ENCODE peak calls at places on chromosomes 13 and 19, in six cellular contexts. One of them, this sample, is unnamed.
A peak's percentile ranks its signal among the peaks of the same experiment; 100 is the strongest.

GRCh38 chr19:17243854-17244617 is 1.7 kb downstream of the NR2F6 start:
- DNase-seq in esophagus squamous epithelium: no peak
- DNase-seq in uterus: peak; percentile 67
- DNase-seq in fibroblast of lung: no peak
- DNase-seq in heart right ventricle: peak; percentile 72
- DNase-seq in body of pancreas: peak; percentile 64
- DNase-seq in this sample: peak; percentile 76

GRCh38 chr13:69109891-69110525 is 997.6 kb upstream of the ATXN8OS start:
- DNase-seq in esophagus squamous epithelium: no peak
- DNase-seq in uterus: no peak
- DNase-seq in fibroblast of lung: no peak
- DNase-seq in heart right ventricle: no peak
- DNase-seq in body of pancreas: no peak
- DNase-seq in this sample: no peak

GRCh38 chr13:50123862-50124535 is 108.8 kb downstream of the KCNRG start:
- DNase-seq in esophagus squamous epithelium: peak; percentile 93
- DNase-seq in uterus: peak; percentile 72
- DNase-seq in fibroblast of lung: peak; percentile 89
- DNase-seq in heart right ventricle: peak; percentile 87
- DNase-seq in body of pancreas: peak; percentile 98
- DNase-seq in this sample: no peak

GRCh38 chr19:45346449-45346848 is 5.9 kb downstream of the KLC3 start:
- DNase-seq in esophagus squamous epithelium: no peak
- DNase-seq in uterus: no peak
- DNase-seq in fibroblast of lung: no peak
- DNase-seq in heart right ventricle: no peak
- DNase-seq in body of pancreas: no peak
- DNase-seq in this sample: no peak

GRCh38 chr19:35026418-35026817 is 3.9 kb upstream of the SCN1B start:
- DNase-seq in esophagus squamous epithelium: no peak
- DNase-seq in uterus: no peak
- DNase-seq in fibroblast of lung: no peak
- DNase-seq in heart right ventricle: no peak
- DNase-seq in body of pancreas: no peak
- DNase-seq in this sample: no peak

GRCh38 chr13:28609936-28610335 is 49.0 kb upstream of the POMP start:
- DNase-seq in esophagus squamous epithelium: no peak
- DNase-seq in uterus: no peak
- DNase-seq in fibroblast of lung: peak; percentile 48
- DNase-seq in heart right ventricle: no peak
- DNase-seq in body of pancreas: no peak
- DNase-seq in this sample: no peak

GRCh38 chr13:76764429-76764828 is 121.8 kb downstream of the KCTD12 start:
- DNase-seq in esophagus squamous epithelium: no peak
- DNase-seq in uterus: peak; percentile 32
- DNase-seq in fibroblast of lung: peak; percentile 10
- DNase-seq in heart right ventricle: peak; percentile 86
- DNase-seq in body of pancreas: peak; percentile 63
- DNase-seq in this sample: no peak

GRCh38 chr13:93146584-93147292 is 79.9 kb upstream of the GPC6 start:
- DNase-seq in esophagus squamous epithelium: no peak
- DNase-seq in uterus: no peak
- DNase-seq in fibroblast of lung: peak; percentile 96
- DNase-seq in heart right ventricle: no peak
- DNase-seq in body of pancreas: no peak
- DNase-seq in this sample: no peak

GRCh38 chr19:36745870-36746269 is 26.7 kb downstream of the ZNF850 start:
- DNase-seq in esophagus squamous epithelium: no peak
- DNase-seq in uterus: no peak
- DNase-seq in fibroblast of lung: no peak
- DNase-seq in heart right ventricle: no peak
- DNase-seq in body of pancreas: no peak
- DNase-seq in this sample: no peak

GRCh38 chr13:77028202-77028601 is 1.2 kb upstream of the FBXL3 start:
- DNase-seq in esophagus squamous epithelium: no peak
- DNase-seq in uterus: peak; percentile 63
- DNase-seq in fibroblast of lung: peak; percentile 49
- DNase-seq in heart right ventricle: peak; percentile 57
- DNase-seq in body of pancreas: no peak
- DNase-seq in this sample: no peak

GRCh38 chr13:101785858-101786257 is 333.4 kb downstream of the ITGBL1 start:
- DNase-seq in esophagus squamous epithelium: no peak
- DNase-seq in uterus: no peak
- DNase-seq in fibroblast of lung: peak; percentile 9
- DNase-seq in heart right ventricle: peak; percentile 21
- DNase-seq in body of pancreas: peak; percentile 8
- DNase-seq in this sample: peak; percentile 63

GRCh38 chr13:110714798-110715394 is 1.4 kb downstream of the ING1 start:
- DNase-seq in esophagus squamous epithelium: no peak
- DNase-seq in uterus: peak; percentile 68
- DNase-seq in fibroblast of lung: peak; percentile 41
- DNase-seq in heart right ventricle: peak; percentile 74
- DNase-seq in body of pancreas: peak; percentile 68
- DNase-seq in this sample: peak; percentile 58

GRCh38 chr19:2476451-2477140 is 669 bp downstream of the GADD45B start:
- DNase-seq in esophagus squamous epithelium: no peak
- DNase-seq in uterus: peak; percentile 55
- DNase-seq in fibroblast of lung: peak; percentile 76
- DNase-seq in heart right ventricle: peak; percentile 54
- DNase-seq in body of pancreas: peak; percentile 53
- DNase-seq in this sample: peak; percentile 38

GRCh38 chr19:3459322-3459881 is 20.9 kb downstream of the SMIM24 start:
- DNase-seq in esophagus squamous epithelium: no peak
- DNase-seq in uterus: peak; percentile 95
- DNase-seq in fibroblast of lung: peak; percentile 97
- DNase-seq in heart right ventricle: peak; percentile 94
- DNase-seq in body of pancreas: peak; percentile 89
- DNase-seq in this sample: no peak

GRCh38 chr19:36081385-36081784 is 26.7 kb downstream of the WDR62 start:
- DNase-seq in esophagus squamous epithelium: no peak
- DNase-seq in uterus: no peak
- DNase-seq in fibroblast of lung: peak; percentile 11
- DNase-seq in heart right ventricle: no peak
- DNase-seq in body of pancreas: no peak
- DNase-seq in this sample: no peak

GRCh38 chr19:41330946-41331678 is 21.1 kb downstream of the CCDC97 start:
- DNase-seq in esophagus squamous epithelium: no peak
- DNase-seq in uterus: no peak
- DNase-seq in fibroblast of lung: no peak
- DNase-seq in heart right ventricle: no peak
- DNase-seq in body of pancreas: no peak
- DNase-seq in this sample: peak; percentile 53

GRCh38 chr19:38661996-38662395 is 14.5 kb downstream of the ACTN4 start:
- DNase-seq in esophagus squamous epithelium: no peak
- DNase-seq in uterus: no peak
- DNase-seq in fibroblast of lung: no peak
- DNase-seq in heart right ventricle: no peak
- DNase-seq in body of pancreas: peak; percentile 81
- DNase-seq in this sample: no peak

GRCh38 chr13:31909889-31910551 is 121.6 kb upstream of the FRY start:
- DNase-seq in esophagus squamous epithelium: no peak
- DNase-seq in uterus: peak; percentile 41
- DNase-seq in fibroblast of lung: peak; percentile 41
- DNase-seq in heart right ventricle: peak; percentile 76
- DNase-seq in body of pancreas: peak; percentile 69
- DNase-seq in this sample: peak; percentile 69

GRCh38 chr13:40666905-40667621 is 622 bp upstream of the FOXO1 start:
- DNase-seq in esophagus squamous epithelium: peak; percentile 37
- DNase-seq in uterus: peak; percentile 52
- DNase-seq in fibroblast of lung: no peak
- DNase-seq in heart right ventricle: peak; percentile 35
- DNase-seq in body of pancreas: peak; percentile 52
- DNase-seq in this sample: peak; percentile 24

GRCh38 chr13:49499889-49500660 is 4.3 kb downstream of the PHF11 start:
- DNase-seq in esophagus squamous epithelium: no peak
- DNase-seq in uterus: no peak
- DNase-seq in fibroblast of lung: peak; percentile 84
- DNase-seq in heart right ventricle: no peak
- DNase-seq in body of pancreas: no peak
- DNase-seq in this sample: no peak

GRCh38 chr19:39676004-39676403 is 20.3 kb downstream of the LGALS16 start:
- DNase-seq in esophagus squamous epithelium: no peak
- DNase-seq in uterus: no peak
- DNase-seq in fibroblast of lung: no peak
- DNase-seq in heart right ventricle: no peak
- DNase-seq in body of pancreas: no peak
- DNase-seq in this sample: no peak

GRCh38 chr19:30160996-30161655 is 211.1 kb upstream of the ZNF536 start:
- DNase-seq in esophagus squamous epithelium: no peak
- DNase-seq in uterus: no peak
- DNase-seq in fibroblast of lung: no peak
- DNase-seq in heart right ventricle: no peak
- DNase-seq in body of pancreas: no peak
- DNase-seq in this sample: peak; percentile 54

GRCh38 chr13:93039131-93039530 is 187.5 kb upstream of the GPC6 start:
- DNase-seq in esophagus squamous epithelium: no peak
- DNase-seq in uterus: no peak
- DNase-seq in fibroblast of lung: peak; percentile 96
- DNase-seq in heart right ventricle: no peak
- DNase-seq in body of pancreas: no peak
- DNase-seq in this sample: no peak

DNA sequence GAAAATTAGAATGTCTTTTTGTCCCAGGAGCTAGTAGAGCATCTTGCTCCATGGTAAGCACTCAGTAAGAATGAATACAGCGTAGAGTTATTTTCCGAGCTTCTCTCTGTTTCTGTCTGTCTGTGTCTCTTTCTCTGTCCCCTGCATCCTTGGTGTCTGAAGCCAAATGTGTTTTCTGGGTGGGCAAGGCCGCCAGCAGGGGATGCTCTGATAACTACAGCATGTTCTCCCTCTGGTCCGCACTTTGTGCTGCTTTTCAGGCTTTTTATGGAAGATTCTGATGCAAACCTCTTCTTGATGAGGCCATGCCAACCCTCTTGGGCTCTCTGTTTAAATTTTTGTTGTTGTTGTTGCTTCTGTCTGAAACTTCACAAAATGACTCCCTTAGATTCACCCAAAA is 142.8 kb upstream of the UBL3 start:
- DNase-seq in esophagus squamous epithelium: no peak
- DNase-seq in uterus: no peak
- DNase-seq in fibroblast of lung: no peak
- DNase-seq in heart right ventricle: no peak
- DNase-seq in body of pancreas: no peak
- DNase-seq in this sample: no peak
- TF ChIP-seq CTCF in esophagus squamous epithelium: no peak
- TF ChIP-seq CTCF in uterus: no peak
- TF ChIP-seq CTCF in fibroblast of lung: no peak
- TF ChIP-seq CTCF in heart right ventricle: no peak
- TF ChIP-seq CTCF in body of pancreas: no peak
- TF ChIP-seq CTCF in this sample: peak; percentile 33

GRCh38 chr13:45721203-45721731 is 19.1 kb downstream of the CBY2 start:
- DNase-seq in esophagus squamous epithelium: no peak
- DNase-seq in uterus: no peak
- DNase-seq in fibroblast of lung: no peak
- DNase-seq in heart right ventricle: no peak
- DNase-seq in body of pancreas: no peak
- DNase-seq in this sample: no peak
- H3K4me1 ChIP-seq in esophagus squamous epithelium: no peaks in the 10 kb centered on the region
- H3K4me1 ChIP-seq in uterus: no peaks in the 10 kb centered on the region
- H3K4me1 ChIP-seq in fibroblast of lung: no peaks in the 10 kb centered on the region
- H3K4me1 ChIP-seq in heart right ventricle: no peaks in the 10 kb centered on the region
- H3K4me1 ChIP-seq in body of pancreas: peaks cover 12% of the 10 kb centered on the region
- H3K4me1 ChIP-seq in this sample: no peaks in the 10 kb centered on the region

GRCh38 chr13:46684287-46685001 is 112.5 kb downstream of the ESD start:
- DNase-seq in esophagus squamous epithelium: no peak
- DNase-seq in uterus: no peak
- DNase-seq in fibroblast of lung: peak; percentile 23
- DNase-seq in heart right ventricle: no peak
- DNase-seq in body of pancreas: no peak
- DNase-seq in this sample: no peak
- TF ChIP-seq CTCF in esophagus squamous epithelium: no peak
- TF ChIP-seq CTCF in uterus: no peak
- TF ChIP-seq CTCF in fibroblast of lung: no peak
- TF ChIP-seq CTCF in heart right ventricle: no peak
- TF ChIP-seq CTCF in body of pancreas: no peak
- TF ChIP-seq CTCF in this sample: peak; percentile 21

GRCh38 chr13:114120486-114121430 is 11.7 kb downstream of the RASA3 start:
- DNase-seq in esophagus squamous epithelium: no peak
- DNase-seq in uterus: no peak
- DNase-seq in fibroblast of lung: no peak
- DNase-seq in heart right ventricle: no peak
- DNase-seq in body of pancreas: no peak
- DNase-seq in this sample: peak; percentile 50
- H3K4me1 ChIP-seq in esophagus squamous epithelium: peaks cover 62% of the 10 kb centered on the region
- H3K4me1 ChIP-seq in uterus: peaks cover 6% of the 10 kb centered on the region
- H3K4me1 ChIP-seq in fibroblast of lung: peaks cover 44% of the 10 kb centered on the region
- H3K4me1 ChIP-seq in heart right ventricle: peaks cover 13% of the 10 kb centered on the region
- H3K4me1 ChIP-seq in body of pancreas: peaks cover 17% of the 10 kb centered on the region
- H3K4me1 ChIP-seq in this sample: peaks cover 12% of the 10 kb centered on the region

DNA sequence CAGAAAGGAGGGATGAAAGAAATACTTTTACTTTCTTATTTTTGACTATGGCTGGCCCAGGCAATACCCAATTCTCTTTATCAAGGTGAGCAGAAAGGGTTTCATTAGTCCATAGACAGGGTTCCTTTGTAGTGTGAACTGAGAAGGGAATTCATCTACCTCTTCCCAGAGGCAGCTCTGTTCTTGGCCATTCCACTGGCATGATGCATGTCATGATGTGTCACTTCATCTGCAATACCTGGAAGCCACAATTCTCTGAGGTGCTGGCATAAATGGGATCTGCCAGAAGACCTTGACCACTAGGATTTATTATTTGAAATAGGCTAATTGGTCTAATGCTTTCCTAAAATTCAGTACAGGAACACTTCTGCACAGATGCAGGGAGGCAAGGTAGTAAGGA is 542.8 kb downstream of the RFC3 start:
- DNase-seq in esophagus squamous epithelium: no peak
- DNase-seq in uterus: no peak
- DNase-seq in fibroblast of lung: peak; percentile 19
- DNase-seq in heart right ventricle: no peak
- DNase-seq in body of pancreas: no peak
- DNase-seq in this sample: no peak
- TF ChIP-seq CTCF in esophagus squamous epithelium: no peak
- TF ChIP-seq CTCF in uterus: no peak
- TF ChIP-seq CTCF in fibroblast of lung: no peak
- TF ChIP-seq CTCF in heart right ventricle: no peak
- TF ChIP-seq CTCF in body of pancreas: no peak
- TF ChIP-seq CTCF in this sample: no peak

DNA sequence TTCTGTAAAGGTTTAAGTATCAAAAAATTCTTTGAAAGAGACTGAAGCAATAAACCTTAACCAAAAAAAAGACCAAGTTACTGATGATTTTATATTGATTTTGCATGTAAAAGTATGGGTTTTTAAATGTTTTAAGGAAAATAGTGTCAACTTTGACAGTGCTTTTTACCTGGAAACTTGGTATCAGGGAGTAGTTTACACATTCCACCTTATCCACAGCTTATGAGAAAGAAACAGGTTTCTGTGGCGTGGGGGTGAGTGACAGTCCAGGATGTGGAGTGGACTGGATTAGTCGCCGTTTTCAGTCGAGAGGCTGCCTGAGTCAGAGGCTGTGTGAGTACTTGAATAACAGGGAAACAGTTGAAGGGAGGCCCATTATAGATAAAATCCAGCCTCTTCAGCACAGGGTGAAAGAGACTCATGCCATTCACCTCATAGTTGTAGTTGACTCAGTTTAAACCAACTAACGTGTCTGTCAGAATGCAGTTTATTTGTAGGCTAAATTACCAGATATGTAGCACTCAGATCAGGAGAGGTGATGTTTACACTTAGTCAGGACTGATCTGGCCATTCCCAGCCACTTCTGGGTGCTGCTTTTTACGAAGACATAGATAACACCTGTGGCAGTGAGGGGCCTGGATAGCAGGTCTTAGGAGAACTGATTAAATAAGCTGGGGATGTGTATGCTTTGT is 595 bp upstream of the GPR183 start:
- DNase-seq in esophagus squamous epithelium: no peak
- DNase-seq in uterus: no peak
- DNase-seq in fibroblast of lung: peak; percentile 90
- DNase-seq in heart right ventricle: no peak
- DNase-seq in body of pancreas: peak; percentile 59
- DNase-seq in this sample: no peak
- H3K4me1 ChIP-seq in esophagus squamous epithelium: peaks cover 57% of the 10 kb centered on the region
- H3K4me1 ChIP-seq in uterus: no peaks in the 10 kb centered on the region
- H3K4me1 ChIP-seq in fibroblast of lung: peaks cover 28% of the 10 kb centered on the region
- H3K4me1 ChIP-seq in heart right ventricle: peaks cover 5% of the 10 kb centered on the region
- H3K4me1 ChIP-seq in body of pancreas: peaks cover 8% of the 10 kb centered on the region
- H3K4me1 ChIP-seq in this sample: no peaks in the 10 kb centered on the region

This sample was measured in BE2C.